ENCODE peak calls at places on chromosomes 12 and 14, in five cellular contexts. A, M, R, F and H are unnamed samples.
A peak's percentile ranks its signal among the peaks of the same experiment; 100 is the strongest.

GRCh38 chr12:91538418-91538817 is 355.8 kb upstream of the DCN start:
- DNase-seq in A (no peak), R (no peak), M (no peak), F (no peak), H (no peak)

GRCh38 chr14:65352964-65353530 is 59.5 kb upstream of the FUT8 start:
- DNase-seq in R (peak; percentile 51), F (no peak), M (no peak), A (no peak), H (no peak)

GRCh38 chr14:103070971-103071542 is 13.0 kb upstream of the LBHD2 start:
- DNase-seq in F (no peak), A (no peak), R (no peak), M (no peak), H (peak; percentile 76)

GRCh38 chr14:75340921-75341320 is 62.3 kb downstream of the FOS start:
- DNase-seq in A (peak; percentile 87), R (no peak), M (peak; percentile 97), F (peak; percentile 62), H (peak; percentile 87)

GRCh38 chr12:57176139-57176477 is 28.7 kb upstream of the LRP1-AS start:
- DNase-seq in R (no peak), M (no peak), F (no peak), A (no peak), H (no peak)

GRCh38 chr12:39127401-39127800 is 222.0 kb upstream of the CPNE8 start:
- DNase-seq in F (no peak), A (no peak), M (no peak), R (peak; percentile 64), H (no peak)

GRCh38 chr12:62724947-62725447 is 210.0 kb downstream of the PPM1H start:
- DNase-seq in F (no peak), R (peak; percentile 99), A (no peak), M (peak; percentile 37), H (no peak)

GRCh38 chr12:40573024-40573423 is 119.2 kb upstream of the CNTN1 start:
- DNase-seq in F (no peak), R (no peak), A (no peak), M (no peak), H (no peak)

GRCh38 chr12:6612247-6612646 is 5.1 kb upstream of the CHD4 start:
- DNase-seq in F (no peak), A (no peak), M (no peak), R (no peak), H (no peak)

GRCh38 chr12:42935090-42935489 is 345.5 kb upstream of the PRICKLE1 start:
- DNase-seq in A (no peak), M (no peak), R (no peak), F (no peak), H (no peak)

GRCh38 chr12:18747960-18748359 is 10.0 kb downstream of the CAPZA3 start:
- DNase-seq in A (no peak), M (no peak), R (no peak), F (no peak), H (no peak)

GRCh38 chr14:50321009-50321660 is 9.0 kb downstream of the DMAC2L start:
- DNase-seq in R (peak; percentile 83), A (peak; percentile 84), F (no peak), M (peak; percentile 49), H (no peak)

GRCh38 chr12:105289114-105289904 is 41.2 kb upstream of the C12orf75 start:
- DNase-seq in F (no peak), M (no peak), R (no peak), A (no peak), H (no peak)

GRCh38 chr12:54958048-54958658 is 26.4 kb downstream of the TESPA1 start:
- DNase-seq in F (no peak), R (peak; percentile 53), A (peak; percentile 59), M (no peak), H (no peak)

GRCh38 chr12:103731539-103731938 is 109.5 kb downstream of the NT5DC3 start:
- DNase-seq in F (no peak), M (no peak), A (no peak), R (no peak), H (no peak)

GRCh38 chr12:90808568-90808967 is 146.4 kb downstream of the CCER1 start:
- DNase-seq in A (no peak), F (no peak), R (no peak), M (no peak), H (no peak)

GRCh38 chr14:50091240-50091914 is 25.0 kb downstream of the VCPKMT start:
- DNase-seq in F (no peak), A (no peak), R (no peak), M (no peak), H (peak; percentile 80)

GRCh38 chr14:81464253-81465001 is 64.3 kb upstream of the STON2 start:
- DNase-seq in A (peak; percentile 72), F (no peak), R (peak; percentile 40), M (no peak), H (no peak)

GRCh38 chr14:92863281-92863680 is 59.7 kb upstream of the CHGA start:
- DNase-seq in A (no peak), M (no peak), R (no peak), F (no peak), H (no peak)

GRCh38 chr12:98449601-98450000 is 65.8 kb upstream of the TMPO start:
- DNase-seq in R (no peak), F (no peak), A (no peak), M (no peak), H (no peak)

GRCh38 chr12:21527451-21528180 is 1.5 kb downstream of the SPX start:
- DNase-seq in R (no peak), F (peak; percentile 51), A (peak; percentile 34), M (peak; percentile 78), H (peak; percentile 88)

GRCh38 chr14:22556021-22556989 is 32.7 kb downstream of the DAD1 start:
- DNase-seq in A (peak; percentile 41), F (no peak), R (no peak), M (peak; percentile 40), H (peak; percentile 97)

GRCh38 chr12:42343721-42344120 is 17.8 kb downstream of the PPHLN1 start:
- DNase-seq in A (no peak), F (no peak), M (no peak), R (no peak), H (no peak)

DNA sequence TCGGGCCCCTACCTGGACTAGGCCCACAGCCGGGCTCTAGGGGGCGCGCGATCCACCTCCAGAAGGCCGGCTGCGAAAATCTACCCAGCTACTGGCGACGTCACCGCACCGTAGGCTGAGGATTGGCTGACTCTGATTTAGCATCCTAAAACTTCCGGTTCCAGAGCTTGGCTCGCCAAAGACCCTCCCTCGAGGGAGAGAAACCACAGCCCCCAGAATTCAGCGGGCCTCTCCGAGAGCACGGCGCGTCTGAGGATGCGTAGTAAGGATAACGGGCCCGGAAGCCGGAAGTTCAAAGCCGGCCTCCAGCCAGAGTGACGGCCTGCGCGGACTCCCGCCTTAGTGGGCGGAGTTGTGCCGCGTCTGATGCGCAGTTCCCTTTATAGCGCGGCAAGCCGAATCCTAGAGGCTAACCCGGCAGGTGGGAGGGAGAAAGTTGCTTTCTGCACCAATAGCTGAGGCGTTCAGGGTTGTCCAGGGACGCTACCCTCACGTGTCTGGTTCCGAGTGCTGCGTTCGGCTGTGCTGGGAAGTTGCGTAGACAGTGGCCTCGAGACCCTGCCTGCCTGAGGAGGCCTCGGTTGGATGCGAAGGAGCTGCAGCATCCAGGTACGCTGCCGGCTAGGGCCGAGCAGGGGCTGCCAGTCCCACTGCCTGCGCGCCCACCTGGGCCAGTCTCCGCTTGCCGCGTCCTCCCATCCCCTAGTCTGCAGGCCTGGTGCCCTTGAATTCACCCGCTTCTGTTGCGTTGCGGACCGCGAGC is at the start of gene COX14:
- DNase-seq in A (peak; percentile 100), F (peak; percentile 99), M (peak; percentile 99), R (peak; percentile 99), H (peak; percentile 99)
- TF ChIP-seq POLR2A in A (peak; percentile 66), F (peak; percentile 91), M (peak; percentile 97), R (peak; percentile 78), H (peak; percentile 20)

GRCh38 chr14:70917633-70918032 is 10.4 kb downstream of the PCNX1 start:
- DNase-seq in M (no peak), A (no peak), F (no peak), R (no peak), H (no peak)

GRCh38 chr14:70915415-70915814 is 8.2 kb downstream of the PCNX1 start:
- DNase-seq in A (no peak), F (no peak), M (no peak), R (no peak), H (no peak)

GRCh38 chr14:70916776-70917175 is 9.5 kb downstream of the PCNX1 start:
- DNase-seq in R (no peak), F (no peak), M (no peak), A (no peak), H (no peak)

GRCh38 chr14:70919774-70920173 is 12.5 kb downstream of the PCNX1 start:
- DNase-seq in M (no peak), F (no peak), R (no peak), A (no peak), H (no peak)

GRCh38 chr14:70916300-70916699 is 9.0 kb downstream of the PCNX1 start:
- DNase-seq in F (no peak), M (no peak), A (no peak), R (no peak), H (no peak)
- H3K4me1 ChIP-seq in F (no peaks in the 10 kb centered on the region), M (peaks cover 11% of the 10 kb centered on the region), A (no peaks in the 10 kb centered on the region), R (no peaks in the 10 kb centered on the region), H (peaks cover 33% of the 10 kb centered on the region)

GRCh38 chr12:112161711-112162110 is 36.4 kb downstream of the TRAFD1 start:
- DNase-seq in M (no peak), A (no peak), F (peak; percentile 34), R (no peak), H (peak; percentile 64)

GRCh38 chr12:112163056-112163455 is 37.7 kb downstream of the TRAFD1 start:
- DNase-seq in R (no peak), F (no peak), A (no peak), M (no peak), H (no peak)

GRCh38 chr12:112160611-112161010 is 35.3 kb downstream of the TRAFD1 start:
- DNase-seq in F (no peak), R (no peak), M (no peak), A (no peak), H (peak; percentile 61)

GRCh38 chr12:112163471-112164325 is 38.3 kb downstream of the TRAFD1 start:
- DNase-seq in M (no peak), R (no peak), F (peak; percentile 37), A (no peak), H (peak; percentile 72)

GRCh38 chr12:112162261-112162790 is 37.0 kb downstream of the TRAFD1 start:
- DNase-seq in R (no peak), A (no peak), F (peak; percentile 30), M (no peak), H (peak; percentile 56)
- H3K27ac ChIP-seq in R (no peak overlapping the region), A (no peak overlapping the region), F (no peak overlapping the region), M (no peak overlapping the region), H (no peak overlapping the region)

DNA sequence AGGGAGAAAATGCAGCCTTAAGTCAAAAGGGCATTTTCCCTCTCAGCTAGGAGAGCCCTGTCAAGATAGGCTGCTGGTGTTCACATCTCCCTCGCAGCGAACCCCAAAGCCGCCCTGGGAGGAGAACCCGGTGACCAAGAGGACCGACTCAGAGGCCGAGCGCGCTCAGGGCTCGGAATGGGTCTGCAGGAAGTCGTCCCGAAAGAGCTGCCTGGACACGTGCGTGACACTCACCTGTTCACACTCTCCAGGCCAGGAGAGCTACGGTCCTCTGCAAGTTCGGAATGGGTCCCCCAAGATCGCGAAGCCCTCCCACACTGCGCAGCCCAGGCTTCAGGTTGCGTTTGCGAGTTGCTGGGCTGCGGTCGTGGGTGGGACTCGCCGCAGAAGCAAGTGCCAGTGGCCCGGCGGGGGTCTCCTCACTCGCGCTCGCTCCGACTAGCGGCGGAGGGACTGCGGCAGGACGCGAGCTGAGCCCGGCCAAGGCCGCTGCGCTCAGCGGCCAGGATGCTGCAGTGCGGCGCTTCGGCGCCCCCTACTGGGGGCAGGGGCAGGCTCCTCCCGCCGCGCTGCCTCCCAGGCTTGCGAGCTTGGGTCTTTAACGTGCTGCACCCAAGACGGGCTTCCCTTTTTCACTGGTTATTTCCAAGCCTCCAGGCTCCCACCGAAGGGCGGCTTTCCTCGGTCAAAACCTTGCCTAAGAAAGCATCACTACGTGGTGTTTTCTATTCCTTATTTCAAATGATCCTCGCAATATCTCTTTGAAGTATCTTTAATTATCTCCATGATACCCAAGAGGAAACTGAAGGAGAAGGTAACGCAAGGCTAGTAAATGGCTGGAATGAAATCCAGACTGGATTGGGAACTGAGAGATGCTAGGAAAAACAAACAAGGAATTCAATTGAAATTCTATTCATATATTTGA is at the start of gene RERG:
- DNase-seq in R (peak; percentile 36), A (peak; percentile 84), M (peak; percentile 78), F (peak; percentile 80), H (peak; percentile 94)
- TF ChIP-seq POLR2A in R (no peak), A (no peak), M (no peak), F (no peak), H (no peak)